ENCODE peak calls at places on chromosomes 11 and 22, in four cellular contexts. G is trophoblast cell, Q is H9, Y is H1. C is an unnamed sample.

GRCh38 chr11:2330696-2331095 is 28.9 kb downstream of the TSPAN32 start:
- DNase-seq in G (no peak), Q (no peak), Y (no peak), C (no peak)

GRCh38 chr11:92461478-92461877 is 236.9 kb downstream of the FAT3 start:
- DNase-seq in G (no peak), Q (no peak), Y (no peak), C (no peak)

GRCh38 chr22:30219668-30220278 is 26.8 kb downstream of the LIF start:
- DNase-seq in G (no peak), Q (no peak), Y (no peak), C (no peak)

GRCh38 chr11:67647471-67647870 is 3.1 kb downstream of the ACY3 start:
- DNase-seq in G (no peak), Q (no peak), Y (no peak), C (no peak)

GRCh38 chr11:104581246-104581980 is 316.8 kb downstream of the CASP12 start:
- DNase-seq in G (no peak), Q (no peak), Y (no peak), C (peak)

GRCh38 chr11:102853956-102854355 is 10.5 kb upstream of the MMP3 start:
- DNase-seq in G (no peak), Q (no peak), Y (no peak), C (no peak)

GRCh38 chr22:33650244-33650643 is 270.0 kb downstream of the LARGE1 start:
- DNase-seq in G (no peak), Q (no peak), Y (no peak), C (no peak)

GRCh38 chr11:75595511-75595910 is 33.5 kb downstream of the SERPINH1 start:
- DNase-seq in G (no peak), Q (no peak), Y (no peak), C (no peak)

GRCh38 chr11:106879029-106879428 is 139.2 kb downstream of the GUCY1A2 start:
- DNase-seq in G (no peak), Q (no peak), Y (no peak), C (no peak)

GRCh38 chr11:44955019-44955738 is 4.5 kb upstream of the TP53I11 start:
- DNase-seq in G (no peak), Q (no peak), Y (no peak), C (no peak)

GRCh38 chr11:92376146-92376599 is 151.6 kb downstream of the FAT3 start:
- DNase-seq in G (no peak), Q (no peak), Y (no peak), C (no peak)

GRCh38 chr11:130674686-130675085 is 226.2 kb downstream of the ADAMTS15 start:
- DNase-seq in G (no peak), Q (no peak), Y (no peak), C (no peak)
- H4K91ac ChIP-seq in G (no peak), Q (no peak), Y (no peak), C (no peak)

GRCh38 chr11:47514825-47515647 is 37.9 kb downstream of the CELF1 start:
- DNase-seq in G (no peak), Q (peak), Y (no peak), C (no peak)
- H3K9ac ChIP-seq in G (no peak), Q (no peak), Y (no peak), C (no peak)

DNA sequence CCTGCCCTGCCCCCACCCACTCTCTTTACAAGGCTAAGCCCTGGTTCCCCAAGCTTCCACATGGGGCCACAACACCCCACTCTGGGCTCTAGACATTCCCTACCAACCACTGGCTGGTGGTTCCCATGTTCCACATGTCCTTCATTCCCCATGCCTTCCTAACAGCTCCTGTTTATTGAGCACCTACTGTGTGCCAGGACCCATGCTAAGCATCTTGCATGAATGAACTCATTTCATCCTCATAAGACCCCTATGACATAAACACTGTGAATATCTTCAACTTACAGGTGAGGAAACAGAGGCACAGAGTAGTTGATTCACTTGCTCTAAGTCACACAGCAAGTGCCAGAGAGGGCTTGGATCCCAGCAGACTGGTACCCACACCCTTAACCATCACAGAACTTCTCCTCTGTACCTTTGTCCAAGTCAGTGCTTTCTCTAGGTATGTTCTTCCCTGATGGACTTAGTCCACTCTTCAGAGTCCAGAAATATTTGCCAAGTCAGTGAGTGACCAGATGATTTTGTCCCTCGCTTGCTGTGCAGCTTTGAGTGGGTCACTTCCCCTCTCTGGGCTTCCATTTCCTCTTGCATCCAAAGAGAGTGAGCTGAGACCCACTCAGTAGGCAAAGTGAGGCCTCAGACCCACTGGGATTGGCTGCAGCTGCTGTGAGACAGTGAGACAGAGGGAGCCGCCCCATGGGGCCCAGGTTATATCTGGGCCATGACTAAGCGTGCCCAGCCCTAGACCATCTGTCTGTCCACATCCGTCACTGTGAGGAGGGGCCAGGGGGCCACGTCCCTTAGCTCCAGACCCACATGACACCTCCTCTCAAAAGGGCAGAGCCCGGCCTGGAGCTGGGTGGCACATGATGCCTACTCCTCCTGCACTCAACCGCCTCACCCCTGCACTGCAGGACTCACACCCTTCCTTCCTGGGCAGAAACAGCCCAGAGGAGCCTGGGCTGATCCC is 132.4 kb downstream of the MN1 start:
- DNase-seq in G (no peak), Q (peak), Y (no peak), C (no peak)
- H2BK12ac ChIP-seq in G (peak), Q (no peak), Y (peak), C (peak)

DNA sequence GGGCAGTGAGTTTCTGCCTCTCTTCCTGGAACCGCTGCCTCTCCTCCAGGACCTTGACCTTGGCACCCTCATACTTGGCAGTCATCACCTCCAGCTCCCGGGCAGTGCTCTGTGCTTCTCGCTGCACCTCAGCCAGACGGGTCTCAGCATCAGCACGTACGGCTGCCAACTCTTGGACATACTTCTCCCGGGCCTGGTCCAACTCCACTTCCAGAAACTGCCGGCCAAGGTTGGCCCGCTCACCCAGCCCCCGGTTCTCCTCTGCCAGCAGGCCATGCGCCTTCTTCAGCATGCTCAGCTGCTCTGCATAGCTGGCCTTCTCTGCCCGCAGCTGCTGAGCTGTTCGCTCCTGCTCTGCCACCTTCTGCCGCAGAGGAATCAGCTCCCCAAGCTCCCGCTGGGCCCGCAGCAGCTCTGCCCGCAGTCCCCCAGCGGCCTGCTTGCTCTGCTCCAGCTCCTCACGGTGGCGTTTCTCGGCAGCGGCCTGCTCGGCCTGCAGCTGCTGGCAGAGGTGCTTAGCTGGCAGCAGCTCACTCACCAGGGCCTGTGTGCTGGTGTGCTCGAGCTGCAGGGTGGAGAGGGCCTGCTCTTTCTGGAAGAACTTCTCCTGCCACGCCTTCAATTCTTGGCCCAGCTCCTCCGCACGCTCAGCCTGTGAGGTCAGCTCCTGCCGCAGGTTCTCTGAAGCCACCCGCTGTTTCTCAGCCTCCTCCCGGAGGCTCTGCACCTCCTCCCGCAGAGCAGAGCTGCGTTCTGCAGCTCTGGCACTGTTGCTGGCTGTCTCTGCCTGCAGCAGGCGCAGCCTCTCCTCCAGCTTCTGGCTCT is 14.4 kb downstream of the IL18BP start:
- DNase-seq in G (peak), Q (no peak), Y (no peak), C (no peak)
- H4K91ac ChIP-seq in G (no peak), Q (no peak), Y (no peak), C (no peak)

GRCh38 chr11:61903845-61904244 is 12.5 kb upstream of the FADS3 start:
- DNase-seq in G (no peak), Q (no peak), Y (no peak), C (no peak)
- H3K9ac ChIP-seq in G (no peak), Q (no peak), Y (no peak), C (no peak)

DNA sequence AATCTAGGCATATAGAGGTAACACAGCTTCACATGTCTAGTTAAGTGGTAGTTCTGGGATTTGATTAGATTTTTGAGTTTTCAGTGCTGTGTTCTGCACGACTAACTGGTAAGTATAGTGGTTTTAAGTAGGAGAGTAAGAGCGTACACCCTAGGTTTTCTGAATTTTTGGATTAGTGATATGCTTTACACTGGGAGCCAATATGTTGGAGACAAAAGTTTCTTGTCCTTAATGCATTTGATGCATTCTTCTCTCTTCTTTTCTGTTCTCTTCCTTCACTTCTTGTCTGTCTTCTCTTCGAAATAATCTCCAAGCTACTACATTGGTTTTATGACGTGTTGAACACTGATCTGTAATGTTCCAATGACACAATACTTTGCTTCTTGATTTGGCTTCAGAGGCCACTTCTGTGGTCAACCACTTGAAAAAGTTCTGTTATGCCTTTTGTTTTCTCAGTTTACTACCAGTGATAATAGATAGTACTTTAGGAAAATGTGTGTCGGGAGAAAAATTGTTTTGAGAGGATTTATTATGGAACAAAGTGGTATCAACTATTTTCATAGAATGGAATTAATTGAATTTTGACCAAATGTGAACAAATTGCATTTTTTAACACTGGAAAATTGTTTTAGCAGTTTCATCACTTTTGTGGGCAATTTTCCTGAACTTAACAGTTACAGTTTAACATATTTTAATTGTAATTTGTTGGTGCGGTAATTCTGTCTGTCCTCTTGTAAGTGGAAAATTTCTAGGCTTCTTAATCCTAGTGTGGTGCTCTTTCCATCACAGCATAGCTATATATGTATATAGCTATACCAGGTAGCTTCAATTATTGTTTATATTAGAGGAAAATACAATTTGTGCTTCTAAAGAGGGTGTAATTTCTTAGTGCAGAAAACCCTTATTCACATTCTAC is 2.6 kb downstream of the PDE3B start:
- DNase-seq in G (no peak), Q (no peak), Y (no peak), C (no peak)
- H2BK12ac ChIP-seq in G (no peak), Q (no peak), Y (no peak), C (no peak)

DNA sequence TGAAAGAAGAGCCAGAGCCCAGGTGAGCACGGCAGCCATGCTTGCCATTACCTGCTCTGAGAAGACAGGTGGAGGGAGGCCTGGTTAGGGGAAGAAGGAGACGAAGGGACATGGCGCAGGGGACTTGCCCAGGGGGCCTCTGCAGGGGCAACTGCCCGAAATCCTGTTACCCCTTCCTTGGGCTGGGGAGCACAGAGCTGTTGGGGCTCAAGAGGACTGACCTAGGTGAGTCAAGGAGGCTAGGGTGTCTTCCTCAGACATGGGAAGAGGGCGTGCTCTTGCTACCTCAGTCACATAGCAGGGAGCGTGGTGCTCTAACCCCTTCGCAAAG is at the start of gene APOA5:
- DNase-seq in G (no peak), Q (no peak), Y (no peak), C (no peak)
- H4K91ac ChIP-seq in G (no peak), Q (no peak), Y (peak), C (peak)

GRCh38 chr22:37632174-37633081 is 7.0 kb upstream of the SH3BP1 start:
- DNase-seq in G (no peak), Q (no peak), Y (no peak), C (no peak)
- H3K9ac ChIP-seq in G (no peak), Q (no peak), Y (no peak), C (no peak)

C was measured in neuronal stem cell.